ENCODE peak calls at places on chromosomes 16 and 17, in six cellular contexts. S is GM12864, V is WERI-Rb-1, Z is GM23338, K is cardiac fibroblast, O is adrenal gland. W is an unnamed sample.

GRCh38 chr16:50183316-50183715 is 30.2 kb downstream of the TENT4B start:
- DNase-seq in S (no peak), V (no peak), Z (no peak), K (peak), O (no peak), W (no peak)

GRCh38 chr16:12927591-12927990 is 26.2 kb downstream of the SHISA9 start:
- DNase-seq in S (no peak), V (no peak), Z (no peak), K (no peak), O (no peak), W (peak)

GRCh38 chr16:16030449-16030848 is 81.0 kb downstream of the ABCC1 start:
- DNase-seq in S (no peak), V (no peak), Z (no peak), K (no peak), O (no peak), W (no peak)

GRCh38 chr17:65696739-65697394 is 135.4 kb upstream of the AXIN2 start:
- DNase-seq in S (no peak), V (no peak), Z (no peak), K (peak), O (no peak), W (no peak)

GRCh38 chr17:1421470-1421869 is 21.4 kb upstream of the YWHAE start:
- DNase-seq in S (no peak), V (peak), Z (no peak), K (no peak), O (no peak), W (no peak)

GRCh38 chr17:77286391-77286640 is 145.5 kb downstream of the SEC14L1 start:
- DNase-seq in S (no peak), V (no peak), Z (no peak), K (no peak), O (no peak), W (no peak)

GRCh38 chr17:41645371-41646063 is 21.1 kb upstream of the KRT17 start:
- DNase-seq in S (no peak), V (no peak), Z (no peak), K (peak), O (peak), W (no peak)

GRCh38 chr16:81116285-81116684 is 20.1 kb upstream of the GCSH start:
- DNase-seq in S (no peak), V (no peak), Z (no peak), K (no peak), O (no peak), W (no peak)

GRCh38 chr17:31397256-31397939 is 5.9 kb downstream of the RAB11FIP4 start:
- DNase-seq in S (no peak), V (no peak), Z (no peak), K (no peak), O (peak), W (no peak)

GRCh38 chr16:3963203-3963602 is 82.7 kb upstream of the CREBBP start:
- DNase-seq in S (no peak), V (no peak), Z (peak), K (no peak), O (no peak), W (no peak)

GRCh38 chr16:29900102-29900887 is at the start of gene ASPHD1:
- DNase-seq in S (no peak), V (peak), Z (peak), K (peak), O (peak), W (peak)

GRCh38 chr17:38721802-38722201 is 8.3 kb upstream of the CISD3 start:
- DNase-seq in S (no peak), V (no peak), Z (no peak), K (no peak), O (no peak), W (no peak)
- TF ChIP-seq CTCF in S (no peak), V (no peak), Z (no peak), K (no peak), O (no peak), W (no peak)

GRCh38 chr16:23836404-23837291 is 865 bp downstream of the PRKCB start:
- DNase-seq in S (no peak), V (peak), Z (peak), K (no peak), O (no peak), W (peak)
- TF ChIP-seq CTCF in S (peak), V (peak), Z (peak), K (no peak), O (no peak), W (peak)

GRCh38 chr16:71882505-71883192 is 1.3 kb downstream of the ZNF821 start:
- DNase-seq in S (peak), V (peak), Z (peak), K (peak), O (peak), W (peak)

GRCh38 chr16:71885261-71885650 is 1.3 kb upstream of the ZNF821 start:
- DNase-seq in S (no peak), V (no peak), Z (no peak), K (no peak), O (no peak), W (no peak)

GRCh38 chr16:71880176-71880575 is 3.8 kb downstream of the ZNF821 start:
- DNase-seq in S (no peak), V (no peak), Z (no peak), K (no peak), O (no peak), W (no peak)

GRCh38 chr16:71883193-71883848 is 661 bp downstream of the ZNF821 start:
- DNase-seq in S (no peak), V (peak), Z (peak), K (no peak), O (no peak), W (peak)

GRCh38 chr16:71883849-71884638 is at the start of gene ZNF821:
- DNase-seq in S (no peak), V (peak), Z (peak), K (peak), O (peak), W (peak)
- TF ChIP-seq CTCF in S (no peak), V (no peak), Z (no peak), K (peak), O (peak), W (peak)

GRCh38 chr17:81309859-81310839 is 15.0 kb upstream of the SLC38A10 start:
- DNase-seq in S (no peak), V (no peak), Z (no peak), K (no peak), O (no peak), W (no peak)

GRCh38 chr17:81307636-81308035 is 12.5 kb upstream of the SLC38A10 start:
- DNase-seq in S (no peak), V (no peak), Z (no peak), K (no peak), O (no peak), W (no peak)

GRCh38 chr17:81308161-81308560 is 13.1 kb upstream of the SLC38A10 start:
- DNase-seq in S (no peak), V (no peak), Z (no peak), K (no peak), O (no peak), W (no peak)

GRCh38 chr17:81310963-81311550 is 15.9 kb upstream of the SLC38A10 start:
- DNase-seq in S (no peak), V (no peak), Z (no peak), K (no peak), O (no peak), W (peak)

DNA sequence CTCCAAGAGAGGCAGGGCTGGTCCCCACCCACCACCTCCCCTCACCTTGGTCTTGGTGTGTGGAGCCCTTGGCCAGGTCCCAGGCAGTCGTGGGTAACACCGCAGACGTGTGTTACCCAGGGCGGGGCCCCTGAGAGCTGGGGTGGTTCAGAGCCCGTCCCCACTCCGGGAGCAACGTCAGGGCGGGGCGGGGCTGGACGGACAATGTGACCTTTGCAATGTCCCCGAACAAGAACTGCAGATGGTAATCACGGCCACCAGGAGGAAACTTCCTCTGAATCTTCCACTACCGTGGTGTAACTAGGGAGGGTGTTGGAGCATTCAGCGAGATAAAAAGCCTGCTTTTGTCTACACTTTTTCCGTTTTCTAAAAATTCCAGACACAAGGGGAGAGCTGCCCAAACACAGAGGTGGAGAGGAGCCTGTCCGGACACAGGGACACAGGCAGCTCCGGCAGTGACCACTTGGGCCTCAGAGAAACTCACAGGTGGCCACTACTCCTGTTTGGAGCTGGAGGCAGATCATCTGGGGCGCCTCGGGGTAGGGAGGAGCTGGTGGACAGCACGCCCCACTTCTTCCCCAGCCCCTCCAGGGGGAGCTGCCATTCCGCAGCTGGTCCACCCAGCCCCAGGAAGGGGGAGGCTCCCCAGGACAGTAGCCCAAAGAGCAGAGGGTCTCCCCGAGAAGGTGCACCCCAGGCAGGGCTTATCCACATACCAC is 14.2 kb upstream of the SLC38A10 start:
- DNase-seq in S (no peak), V (peak), Z (peak), K (peak), O (peak), W (peak)
- TF ChIP-seq CTCF in S (peak), V (peak), Z (peak), K (peak), O (peak), W (peak)

DNA sequence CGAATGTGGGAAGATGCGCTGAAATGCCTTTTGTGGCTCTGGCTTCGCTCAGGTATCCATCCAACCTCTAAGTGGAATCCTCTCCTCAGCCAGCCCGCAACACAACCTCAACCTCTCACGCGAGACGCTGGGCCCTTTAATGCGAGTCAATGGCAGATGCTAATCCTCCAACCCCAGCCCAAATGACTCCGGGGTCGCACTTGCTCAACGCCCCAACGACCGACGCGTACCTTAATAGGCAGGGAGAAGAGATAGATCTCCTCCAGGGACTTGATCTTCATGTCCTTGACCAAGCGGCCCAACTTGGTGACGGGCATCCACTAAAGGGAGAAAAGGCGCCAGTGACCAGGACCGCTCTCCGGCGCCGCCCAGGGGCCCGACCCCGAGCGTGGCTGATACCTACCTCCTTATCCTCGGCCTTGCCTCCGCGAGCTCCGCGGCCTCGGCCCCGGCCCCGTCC is 550 bp downstream of the RPS2 start:
- DNase-seq in S (no peak), V (no peak), Z (no peak), K (peak), O (peak), W (no peak)
- TF ChIP-seq CTCF in S (peak), V (peak), Z (no peak), K (peak), O (peak), W (no peak)